ENCODE peak calls at places on chromosomes 16 and 17, in nine cellular contexts. C is neural progenitor cell, R is stomach, O is foreskin fibroblast, T is GM12878, X is BJ, P is cardiac muscle cell, I is tibial artery, J is spleen. K is an unnamed sample.

GRCh38 chr17:76997981-76998531 is 129.9 kb downstream of the MGAT5B start:
- DNase-seq in C (no peak), R (no peak), O (no peak), T (peak), X (no peak), P (no peak), I (no peak), J (no peak), K (no peak)

GRCh38 chr17:8047769-8048110 is 8.9 kb downstream of the ALOX15B start:
- DNase-seq in C (no peak), R (no peak), O (no peak), T (no peak), X (no peak), P (no peak), I (no peak), J (no peak), K (no peak)

GRCh38 chr17:31308372-31308905 is 5.4 kb downstream of the EVI2B start:
- DNase-seq in C (no peak), R (no peak), O (no peak), T (no peak), X (no peak), P (no peak), I (no peak), J (no peak), K (no peak)

GRCh38 chr16:47848481-47849109 is 307.2 kb downstream of the ABCC12 start:
- DNase-seq in C (peak), R (no peak), O (peak), T (no peak), X (no peak), P (no peak), I (no peak), J (no peak), K (peak)

GRCh38 chr17:63947711-63948330 is 15.7 kb upstream of the CD79B start:
- DNase-seq in C (no peak), R (no peak), O (no peak), T (no peak), X (no peak), P (no peak), I (no peak), J (peak), K (no peak)

GRCh38 chr16:75175074-75175473 is 26.8 kb downstream of the ZFP1 start:
- DNase-seq in C (no peak), R (no peak), O (no peak), T (no peak), X (no peak), P (no peak), I (no peak), J (no peak), K (no peak)

GRCh38 chr17:79452706-79453105 is 158.1 kb downstream of the RBFOX3 start:
- DNase-seq in C (no peak), R (no peak), O (no peak), T (no peak), X (no peak), P (no peak), I (no peak), J (no peak), K (no peak)

GRCh38 chr16:83842755-83843507 is 35.2 kb downstream of the HSBP1 start:
- DNase-seq in C (peak), R (no peak), O (no peak), T (no peak), X (no peak), P (no peak), I (no peak), J (no peak), K (no peak)

GRCh38 chr17:16872836-16873653 is 98.9 kb downstream of the TNFRSF13B start:
- DNase-seq in C (peak), R (peak), O (peak), T (no peak), X (no peak), P (peak), I (no peak), J (peak), K (no peak)

GRCh38 chr16:25691519-25692091 is at the start of gene HS3ST4:
- DNase-seq in C (peak), R (peak), O (no peak), T (no peak), X (no peak), P (peak), I (no peak), J (no peak), K (no peak)

GRCh38 chr16:90022209-90023077 is 3.2 kb upstream of the DBNDD1 start:
- DNase-seq in C (peak), R (peak), O (peak), T (peak), X (peak), P (no peak), I (peak), J (peak), K (peak)

GRCh38 chr17:74145756-74146155 is 57.7 kb upstream of the RPL38 start:
- DNase-seq in C (no peak), R (no peak), O (no peak), T (no peak), X (no peak), P (no peak), I (peak), J (no peak), K (no peak)

GRCh38 chr16:11403534-11403795 is 58.2 kb downstream of the RMI2 start:
- DNase-seq in C (no peak), R (no peak), O (no peak), T (no peak), X (no peak), P (no peak), I (no peak), J (no peak), K (no peak)

GRCh38 chr17:17545031-17545820 is 46.3 kb downstream of the PEMT start:
- DNase-seq in C (no peak), R (no peak), O (peak), T (no peak), X (no peak), P (no peak), I (peak), J (no peak), K (peak)

GRCh38 chr17:57649731-57650484 is 95.2 kb downstream of the CCDC182 start:
- DNase-seq in C (peak), R (no peak), O (no peak), T (no peak), X (no peak), P (no peak), I (no peak), J (no peak), K (peak)

GRCh38 chr17:15436399-15437369 is 30.7 kb downstream of the CDRT4 start:
- DNase-seq in C (no peak), R (peak), O (peak), T (no peak), X (no peak), P (no peak), I (peak), J (no peak), K (no peak)

GRCh38 chr16:71846443-71846842 is 667 bp downstream of the ATXN1L start:
- DNase-seq in C (peak), R (no peak), O (peak), T (no peak), X (no peak), P (peak), I (no peak), J (no peak), K (no peak)

GRCh38 chr16:71843517-71844031 is 2.2 kb upstream of the ATXN1L start:
- DNase-seq in C (no peak), R (no peak), O (no peak), T (no peak), X (no peak), P (no peak), I (no peak), J (no peak), K (no peak)

GRCh38 chr16:71847096-71847495 is 1.3 kb downstream of the ATXN1L start:
- DNase-seq in C (no peak), R (no peak), O (no peak), T (no peak), X (no peak), P (no peak), I (no peak), J (no peak), K (no peak)

GRCh38 chr16:71848622-71849021 is 2.8 kb downstream of the ATXN1L start:
- DNase-seq in C (no peak), R (no peak), O (no peak), T (no peak), X (no peak), P (no peak), I (no peak), J (no peak), K (no peak)

GRCh38 chr16:71845639-71846431 is at the start of gene ATXN1L:
- DNase-seq in C (peak), R (peak), O (peak), T (peak), X (peak), P (peak), I (peak), J (peak), K (peak)
- TF ChIP-seq CTCF in C (no peak), R (no peak), O (no peak), T (no peak), X (no peak), P (no peak), I (no peak), J (no peak), K (no peak)

GRCh38 chr17:30210901-30211300 is 24.6 kb downstream of the SLC6A4 start:
- DNase-seq in C (no peak), R (no peak), O (no peak), T (no peak), X (no peak), P (no peak), I (no peak), J (peak), K (no peak)
- TF ChIP-seq CTCF in C (no peak), R (no peak), O (no peak), T (no peak), X (no peak), P (no peak), I (no peak), J (no peak), K (no peak)

DNA sequence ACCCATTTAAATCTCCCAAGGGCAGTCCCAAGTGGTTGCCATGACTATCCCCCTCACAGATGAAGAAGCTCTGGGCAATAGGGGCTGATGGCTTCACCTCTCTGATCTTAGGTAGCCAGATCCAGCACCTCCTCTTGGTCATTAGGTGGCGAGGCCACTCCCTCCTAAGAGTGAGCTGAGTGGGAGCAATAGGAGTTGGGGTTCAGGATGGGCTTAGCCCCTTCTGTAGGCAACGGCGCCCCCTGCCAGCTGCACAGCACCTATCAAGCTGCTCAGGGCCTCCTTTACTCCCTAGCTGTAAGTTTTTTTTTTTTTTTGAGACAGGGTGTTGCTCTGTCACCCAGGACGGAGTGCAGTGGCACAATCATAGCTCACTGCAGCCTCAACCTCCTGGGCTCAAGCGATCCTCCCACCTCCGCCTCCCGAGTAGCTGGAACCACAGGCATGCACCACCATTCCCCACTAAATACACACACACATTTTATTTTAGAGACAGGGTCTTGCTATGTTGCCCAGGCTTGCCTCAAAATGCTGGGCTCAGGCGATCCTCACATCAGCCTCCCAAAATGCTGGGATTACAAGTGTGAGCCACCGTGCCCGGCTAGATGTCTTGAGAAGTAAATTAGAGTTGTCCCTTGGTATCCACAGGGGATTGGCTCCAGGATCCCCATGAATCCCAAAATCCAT is 3.5 kb upstream of the RRAD start:
- DNase-seq in C (peak), R (no peak), O (peak), T (no peak), X (no peak), P (peak), I (no peak), J (no peak), K (no peak)
- TF ChIP-seq CTCF in C (peak), R (no peak), O (peak), T (peak), X (peak), P (peak), I (peak), J (peak), K (peak)

DNA sequence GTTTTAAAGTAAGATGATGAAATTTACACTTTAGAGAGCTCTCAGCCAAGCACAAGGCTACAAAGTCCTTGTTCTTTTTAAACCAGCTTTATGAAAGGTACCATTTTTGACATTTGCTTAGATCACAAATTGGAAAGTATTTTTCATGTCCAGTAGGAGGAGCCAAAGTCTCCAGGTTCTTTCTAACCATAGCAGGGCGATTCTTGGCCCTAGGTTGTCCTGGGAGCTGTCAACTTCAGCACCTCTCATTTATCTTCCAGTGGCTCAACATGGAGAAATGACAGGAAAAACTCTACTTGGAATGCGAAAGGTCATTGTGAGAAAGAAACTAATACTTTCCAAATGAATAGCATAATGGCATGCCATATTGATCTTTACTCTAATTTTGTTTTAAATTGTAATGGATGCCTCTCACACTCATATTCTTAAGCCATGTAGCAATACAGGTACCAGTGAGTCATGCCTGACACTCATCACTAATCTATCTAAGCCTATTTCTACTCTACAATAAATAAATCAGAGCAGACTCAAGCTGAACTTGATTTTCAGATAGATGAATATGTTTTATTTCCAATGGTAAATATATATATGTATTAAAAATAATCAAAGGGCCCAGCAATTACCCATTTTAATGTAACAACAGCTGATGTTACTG is 919.1 kb upstream of the EEF2KMT start:
- DNase-seq in C (peak), R (no peak), O (no peak), T (no peak), X (no peak), P (peak), I (no peak), J (no peak), K (peak)
- TF ChIP-seq CTCF in C (peak), R (no peak), O (peak), T (no peak), X (peak), P (no peak), I (no peak), J (no peak), K (peak)

GRCh38 chr16:81623365-81624102 is 155.6 kb upstream of the PLCG2 start:
- DNase-seq in C (peak), R (peak), O (peak), T (peak), X (no peak), P (peak), I (no peak), J (no peak), K (no peak)
- TF ChIP-seq CTCF in C (peak), R (peak), O (peak), T (peak), X (peak), P (peak), I (peak), J (peak), K (peak)

DNA sequence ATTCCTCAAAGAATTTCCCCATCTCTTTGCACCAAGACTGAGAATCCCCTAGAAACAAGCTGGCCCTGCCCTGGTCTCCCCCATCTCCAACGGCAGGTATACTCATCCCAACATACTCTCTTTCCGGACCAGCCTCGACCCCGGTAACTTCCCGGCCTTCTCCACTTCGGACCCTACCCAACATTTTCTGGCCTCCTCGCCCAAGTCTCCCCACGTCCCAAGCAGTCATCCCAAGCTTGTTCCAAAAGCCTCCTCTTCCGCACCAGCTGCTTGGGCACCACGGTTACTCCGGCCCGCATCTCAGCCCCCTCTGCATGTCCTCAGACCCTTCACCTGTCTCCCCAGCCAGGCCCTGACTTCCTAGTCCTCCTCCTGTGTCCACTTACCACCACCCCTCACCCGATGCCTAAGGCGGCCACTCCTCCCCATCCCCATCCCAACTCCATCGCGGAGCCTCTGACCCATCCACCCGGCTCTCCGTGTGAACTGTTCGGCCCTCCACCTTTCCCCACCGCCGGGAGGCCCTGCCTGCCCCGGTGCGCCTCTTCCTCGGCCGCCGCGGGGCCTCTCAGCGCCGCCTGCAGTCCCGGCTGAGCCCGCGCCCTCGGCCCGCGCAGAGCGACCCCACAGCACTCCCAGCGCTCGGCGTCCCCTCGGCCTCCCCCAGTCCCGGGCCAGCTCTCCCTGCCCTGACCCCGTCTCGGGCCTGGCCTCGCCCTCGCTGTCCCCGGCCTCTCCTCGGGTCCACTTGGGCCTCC is 993 bp downstream of the PITPNA start:
- DNase-seq in C (peak), R (no peak), O (peak), T (no peak), X (no peak), P (peak), I (no peak), J (peak), K (no peak)
- TF ChIP-seq CTCF in C (peak), R (no peak), O (peak), T (peak), X (no peak), P (peak), I (peak), J (no peak), K (peak)

K was measured in astrocyte of the cerebellum.